ENCODE peak calls at places on chromosomes 16 and 17, in four cellular contexts. K is trophoblast cell, Y is mesenchymal stem cell, B is IMR-90. R is an unnamed sample.

GRCh38 chr16:57630931-57631845 is 2.8 kb downstream of the ADGRG1 start:
- DNase-seq in K (no peak), Y (no peak), B (no peak), R (no peak)

GRCh38 chr17:28741358-28742349 is 2.2 kb upstream of the TRAF4 start:
- DNase-seq in K (no peak), Y (no peak), B (no peak), R (no peak)

GRCh38 chr16:57186630-57187507 is 740 bp downstream of the RSPRY1 start:
- DNase-seq in K (peak), Y (peak), B (no peak), R (peak)

GRCh38 chr16:22424161-22424937 is 49.9 kb upstream of the CDR2 start:
- DNase-seq in K (no peak), Y (no peak), B (no peak), R (no peak)

GRCh38 chr16:50853329-50853728 is 111.4 kb downstream of the CYLD start:
- DNase-seq in K (no peak), Y (no peak), B (no peak), R (no peak)

GRCh38 chr17:18031955-18032354 is 7.0 kb downstream of the ATPAF2 start:
- DNase-seq in K (no peak), Y (peak), B (peak), R (no peak)

GRCh38 chr17:77857613-77858012 is 100.9 kb upstream of the TNRC6C start:
- DNase-seq in K (no peak), Y (no peak), B (peak), R (no peak)

GRCh38 chr16:79348521-79349306 is 251.8 kb downstream of the MAF start:
- DNase-seq in K (no peak), Y (no peak), B (no peak), R (no peak)

GRCh38 chr16:57773680-57774295 is 28.5 kb downstream of the KIFC3 start:
- DNase-seq in K (no peak), Y (peak), B (peak), R (no peak)

GRCh38 chr17:54172654-54173316 is 350.1 kb downstream of the KIF2B start:
- DNase-seq in K (peak), Y (peak), B (no peak), R (no peak)

GRCh38 chr16:49876716-49877129 is 20.8 kb upstream of the ZNF423 start:
- DNase-seq in K (peak), Y (peak), B (no peak), R (peak)

GRCh38 chr16:77943770-77944169 is 78.6 kb upstream of the CLEC3A start:
- DNase-seq in K (no peak), Y (no peak), B (no peak), R (no peak)

GRCh38 chr16:79284760-79285159 is 315.8 kb downstream of the MAF start:
- DNase-seq in K (no peak), Y (no peak), B (no peak), R (no peak)

GRCh38 chr16:80672379-80672778 is 131.6 kb downstream of the DYNLRB2 start:
- DNase-seq in K (no peak), Y (no peak), B (no peak), R (no peak)

GRCh38 chr16:50972899-50973298 is 178.2 kb downstream of the SALL1 start:
- DNase-seq in K (no peak), Y (no peak), B (no peak), R (no peak)

GRCh38 chr16:76444823-76445222 is 167.6 kb downstream of the CNTNAP4 start:
- DNase-seq in K (no peak), Y (no peak), B (no peak), R (no peak)

GRCh38 chr16:68296693-68297092 is 14.1 kb downstream of the SLC7A6OS start:
- DNase-seq in K (no peak), Y (no peak), B (no peak), R (no peak)

GRCh38 chr16:51685498-51685897 is 534.4 kb upstream of the SALL1 start:
- DNase-seq in K (no peak), Y (no peak), B (no peak), R (no peak)

GRCh38 chr17:78131172-78132085 is 858 bp downstream of the TMC8 start:
- DNase-seq in K (no peak), Y (no peak), B (no peak), R (no peak)

GRCh38 chr16:49084628-49085390 is 196.8 kb downstream of the CBLN1 start:
- DNase-seq in K (no peak), Y (no peak), B (no peak), R (no peak)

GRCh38 chr17:72926171-72926570 is 166.3 kb downstream of the SLC39A11 start:
- DNase-seq in K (no peak), Y (no peak), B (peak), R (no peak)

GRCh38 chr17:72927146-72927545 is 165.3 kb downstream of the SLC39A11 start:
- DNase-seq in K (no peak), Y (no peak), B (no peak), R (no peak)

GRCh38 chr17:72927760-72928159 is 164.7 kb downstream of the SLC39A11 start:
- DNase-seq in K (no peak), Y (no peak), B (no peak), R (no peak)

GRCh38 chr17:72930031-72930430 is 162.5 kb downstream of the SLC39A11 start:
- DNase-seq in K (no peak), Y (no peak), B (no peak), R (no peak)

GRCh38 chr17:72928454-72929136 is 163.9 kb downstream of the SLC39A11 start:
- DNase-seq in K (no peak), Y (no peak), B (no peak), R (no peak)
- H3K14ac ChIP-seq in K (no peak), Y (no peak), B (no peak), R (no peak)

GRCh38 chr17:27485711-27486495 is 29.7 kb downstream of the KSR1 start:
- DNase-seq in K (no peak), Y (no peak), B (no peak), R (no peak)
- H4K91ac ChIP-seq in K (no peak), Y (peak), B (no peak), R (no peak)

GRCh38 chr16:352547-353403 is at the start of gene AXIN1:
- DNase-seq in K (peak), Y (peak), B (peak), R (peak)
- H3K4ac ChIP-seq in K (peak), Y (no peak), B (peak), R (no peak)

DNA sequence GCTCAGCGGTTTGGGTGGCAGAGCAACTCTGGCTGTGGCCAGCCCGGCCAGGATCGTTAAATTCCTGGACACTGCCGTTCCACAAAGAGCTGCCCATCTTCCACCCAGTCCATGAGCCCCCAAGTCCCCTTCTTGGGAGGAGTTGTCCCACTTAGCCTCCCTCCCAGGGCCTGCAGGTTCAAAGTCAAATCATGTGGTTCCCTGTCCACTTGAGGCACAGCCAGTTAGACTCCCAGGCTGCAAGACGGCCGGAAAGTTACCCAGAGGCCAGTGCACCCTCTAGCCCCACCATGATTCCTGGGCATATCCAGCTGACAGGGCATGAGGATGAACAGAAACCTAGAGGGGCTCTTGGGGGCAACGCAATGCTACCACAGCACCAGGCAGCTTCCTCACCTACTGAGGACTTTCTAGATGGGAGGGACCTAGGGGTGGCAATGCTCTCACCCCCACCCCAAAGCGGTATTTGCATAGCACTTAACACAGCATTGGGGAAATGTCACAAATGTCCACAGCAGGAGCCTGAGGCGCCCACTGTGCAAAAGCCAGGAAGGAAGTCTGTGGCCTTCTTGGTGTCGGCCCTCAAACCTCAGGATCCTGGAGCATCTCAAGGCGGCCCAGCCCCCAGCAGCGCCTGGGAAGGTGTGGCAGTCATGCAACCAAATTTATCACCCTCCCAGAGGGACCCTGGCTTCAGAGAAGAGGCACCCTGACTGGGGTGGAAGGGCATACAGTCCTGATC is 45.4 kb downstream of the WNT3 start:
- DNase-seq in K (no peak), Y (peak), B (no peak), R (no peak)
- H3K14ac ChIP-seq in K (no peak), Y (no peak), B (no peak), R (no peak)

GRCh38 chr16:84484579-84485254 is 19.7 kb downstream of the MEAK7 start:
- DNase-seq in K (peak), Y (peak), B (peak), R (no peak)
- H4K91ac ChIP-seq in K (no peak), Y (no peak), B (no peak), R (no peak)

DNA sequence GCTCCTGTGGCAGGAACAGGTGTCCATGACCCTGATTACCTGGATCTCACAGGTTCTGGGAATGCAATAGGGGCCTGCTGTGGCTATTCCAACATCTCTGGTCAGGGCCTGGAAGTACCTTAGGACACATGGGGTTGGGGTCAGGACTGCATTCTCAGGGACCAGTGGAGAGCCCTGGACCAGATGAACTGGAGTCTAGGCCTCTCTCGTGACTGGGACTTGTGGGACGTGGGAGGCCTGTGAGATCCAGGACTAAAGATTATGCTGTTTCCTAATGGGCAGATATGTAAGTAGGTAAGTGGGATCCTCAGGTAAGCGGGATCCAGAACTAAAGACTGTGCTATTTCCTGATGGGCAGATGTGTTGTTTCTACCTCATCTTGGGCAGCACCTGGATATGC is 16.2 kb upstream of the CD300A start:
- DNase-seq in K (no peak), Y (no peak), B (no peak), R (no peak)
- H3K4ac ChIP-seq in K (no peak), Y (no peak), B (no peak), R (no peak)